ENCODE peak calls at places on chromosome 10, in four cellular contexts. A, O, V and E are unnamed samples.

GRCh38 chr10:71124921-71125748 is 87.2 kb upstream of the UNC5B start:
- DNase-seq in A (no peak), V (no peak), O (no peak), E (no peak)

GRCh38 chr10:88791924-88792323 is 10.6 kb upstream of the LIPM start:
- DNase-seq in O (no peak), V (no peak), A (no peak), E (peak; percentile 44)

GRCh38 chr10:132163278-132163765 is 23.4 kb upstream of the DPYSL4 start:
- DNase-seq in V (no peak), O (no peak), A (no peak), E (peak; percentile 34)

GRCh38 chr10:114026189-114027040 is 17.3 kb upstream of the ADRB1 start:
- DNase-seq in V (no peak), O (no peak), A (peak; percentile 49), E (no peak)

GRCh38 chr10:23439920-23440875 is 1.3 kb downstream of the OTUD1 start:
- DNase-seq in O (peak; percentile 2), A (peak; percentile 41), V (peak; percentile 30), E (peak; percentile 30)

GRCh38 chr10:131177431-131178327 is 133.8 kb downstream of the TCERG1L start:
- DNase-seq in O (no peak), A (no peak), V (no peak), E (no peak)

GRCh38 chr10:15236340-15236739 is 67.8 kb upstream of the NMT2 start:
- DNase-seq in O (no peak), V (no peak), A (no peak), E (no peak)

GRCh38 chr10:86971146-86971991 is 3.1 kb downstream of the ADIRF start:
- DNase-seq in O (no peak), V (peak; percentile 83), A (peak; percentile 89), E (peak; percentile 90)

GRCh38 chr10:69475433-69475830 is 24.2 kb downstream of the TSPAN15 start:
- DNase-seq in A (no peak), V (no peak), O (no peak), E (no peak)

GRCh38 chr10:97333351-97333600 is 1.3 kb downstream of the FRAT2 start:
- DNase-seq in O (no peak), A (peak; percentile 55), V (no peak), E (no peak)

GRCh38 chr10:33329178-33329577 is 5.3 kb downstream of the NRP1 start:
- DNase-seq in O (no peak), V (no peak), A (no peak), E (no peak)
- H3K4me1 ChIP-seq in O (peaks cover 64% of the 10 kb centered on the region), V (no peaks in the 10 kb centered on the region), A (peaks cover 2% of the 10 kb centered on the region), E (peaks cover 2% of the 10 kb centered on the region)

DNA sequence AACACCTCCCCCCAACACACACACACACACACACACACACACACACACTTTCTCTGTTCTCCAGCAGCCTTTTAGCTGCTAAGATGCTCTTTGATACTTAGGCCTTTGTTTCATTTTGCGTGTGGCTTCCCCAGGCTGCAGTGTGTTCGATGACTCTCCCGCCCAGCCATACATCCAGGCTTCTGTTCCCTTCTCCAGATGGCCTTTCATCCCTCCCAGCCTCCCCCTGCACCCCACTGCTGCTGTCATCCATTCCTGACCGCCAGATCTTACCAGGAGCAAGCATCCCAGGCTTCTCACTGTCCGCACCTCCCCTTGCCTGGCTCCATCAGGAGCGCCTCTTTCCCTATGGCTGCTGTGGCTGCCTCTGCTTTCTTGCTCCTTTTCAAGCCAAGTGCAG is 77.8 kb upstream of the PPIF start:
- DNase-seq in A (no peak), V (no peak), O (no peak), E (no peak)
- H3K4me1 ChIP-seq in A (peaks cover 63% of the 10 kb centered on the region), V (peaks cover 10% of the 10 kb centered on the region), O (peaks cover 76% of the 10 kb centered on the region), E (peaks cover 5% of the 10 kb centered on the region)

DNA sequence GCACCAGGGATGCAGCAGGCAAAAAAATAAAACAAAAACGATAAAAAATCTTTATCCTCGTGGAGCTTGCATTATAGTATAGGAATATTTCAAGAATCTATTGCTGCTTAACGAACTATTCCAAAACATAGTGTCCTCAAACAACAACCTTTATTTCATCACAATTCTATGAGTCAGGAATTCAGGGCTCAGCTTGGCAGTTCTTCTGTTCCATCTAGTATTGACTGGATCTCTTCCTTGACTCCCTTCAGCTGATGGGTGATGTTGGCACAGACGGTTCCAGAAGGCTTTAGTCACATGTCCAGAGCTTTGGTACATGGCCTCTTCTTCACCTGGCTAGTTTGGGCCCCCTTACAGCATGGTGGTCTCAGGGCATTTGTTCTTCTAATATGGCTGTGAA is 88.0 kb downstream of the RTKN2 start:
- DNase-seq in V (no peak), O (no peak), A (no peak), E (no peak)
- H3K4me1 ChIP-seq in V (no peaks in the 10 kb centered on the region), O (peaks cover 9% of the 10 kb centered on the region), A (no peaks in the 10 kb centered on the region), E (no peaks in the 10 kb centered on the region)

GRCh38 chr10:79239275-79239779 is 107.9 kb upstream of the PPIF start:
- DNase-seq in A (peak; percentile 42), V (no peak), O (no peak), E (no peak)

GRCh38 chr10:79238606-79239005 is 108.7 kb upstream of the PPIF start:
- DNase-seq in A (peak; percentile 29), O (no peak), V (no peak), E (no peak)

GRCh38 chr10:79241990-79242619 is 105.2 kb upstream of the PPIF start:
- DNase-seq in V (peak; percentile 59), O (no peak), A (peak; percentile 33), E (peak; percentile 24)

GRCh38 chr10:79241629-79241989 is 105.7 kb upstream of the PPIF start:
- DNase-seq in A (no peak), O (no peak), V (no peak), E (no peak)

GRCh38 chr10:79239930-79240713 is 107.1 kb upstream of the PPIF start:
- DNase-seq in A (no peak), V (no peak), O (no peak), E (no peak)
- H3K4me1 ChIP-seq in A (peaks cover 30% of the 10 kb centered on the region), V (peaks cover 14% of the 10 kb centered on the region), O (peaks cover 27% of the 10 kb centered on the region), E (no peaks in the 10 kb centered on the region)

DNA sequence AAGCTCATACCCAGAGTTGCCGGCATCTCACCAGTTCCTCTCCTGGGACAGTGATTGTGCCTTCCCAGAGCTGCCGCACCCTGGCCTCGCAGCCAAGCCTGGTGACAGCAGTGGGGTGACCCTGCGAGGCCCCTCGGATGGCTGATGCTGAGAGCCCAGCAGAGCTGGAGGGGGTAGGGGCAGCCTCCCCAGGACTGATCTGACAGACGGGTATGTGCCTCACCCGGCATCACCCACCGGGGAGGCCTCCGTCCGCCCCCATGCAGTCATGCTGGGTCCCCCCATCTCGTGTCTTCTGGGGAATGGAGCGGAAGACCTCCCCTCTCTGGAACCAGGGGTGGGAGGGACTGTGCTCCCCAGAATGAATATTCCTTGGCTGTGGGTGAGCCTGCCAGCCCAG is 82.3 kb downstream of the LHPP start:
- DNase-seq in V (no peak), A (no peak), O (no peak), E (no peak)
- H3K4me1 ChIP-seq in V (peaks cover 13% of the 10 kb centered on the region), A (no peaks in the 10 kb centered on the region), O (no peaks in the 10 kb centered on the region), E (no peaks in the 10 kb centered on the region)

DNA sequence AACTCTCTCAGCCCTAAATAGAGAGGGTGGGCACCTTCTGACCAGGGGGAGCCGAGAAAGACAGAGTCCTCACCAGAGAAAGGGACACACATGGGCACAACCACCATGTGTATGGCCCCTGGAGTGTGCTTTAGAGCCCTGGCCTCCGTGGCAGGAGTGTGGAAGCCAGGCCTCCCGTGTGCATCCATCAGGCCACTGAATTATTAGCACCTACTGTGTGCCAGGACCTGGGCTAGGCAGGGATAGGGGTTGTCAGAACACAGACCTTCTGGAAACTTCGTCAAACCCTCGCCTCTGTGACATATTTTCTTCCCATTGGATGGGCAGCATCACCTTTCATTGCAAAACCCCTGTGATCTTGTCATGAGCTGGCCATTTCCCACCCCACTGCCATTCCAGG is 78.5 kb downstream of the ZMIZ1 start:
- DNase-seq in O (no peak), A (no peak), V (no peak), E (no peak)
- H3K4me1 ChIP-seq in O (peaks cover 74% of the 10 kb centered on the region), A (peaks cover 72% of the 10 kb centered on the region), V (peaks cover 15% of the 10 kb centered on the region), E (peaks cover 4% of the 10 kb centered on the region)

GRCh38 chr10:95475003-95475383 is 86.2 kb downstream of the SORBS1 start:
- DNase-seq in A (no peak), O (no peak), V (no peak), E (no peak)

GRCh38 chr10:95469251-95469650 is 91.9 kb downstream of the SORBS1 start:
- DNase-seq in O (no peak), V (no peak), A (no peak), E (no peak)

GRCh38 chr10:95474228-95475002 is 86.8 kb downstream of the SORBS1 start:
- DNase-seq in V (no peak), O (no peak), A (peak; percentile 77), E (peak; percentile 70)

GRCh38 chr10:95469676-95470075 is 91.5 kb downstream of the SORBS1 start:
- DNase-seq in O (no peak), V (no peak), A (no peak), E (no peak)

DNA sequence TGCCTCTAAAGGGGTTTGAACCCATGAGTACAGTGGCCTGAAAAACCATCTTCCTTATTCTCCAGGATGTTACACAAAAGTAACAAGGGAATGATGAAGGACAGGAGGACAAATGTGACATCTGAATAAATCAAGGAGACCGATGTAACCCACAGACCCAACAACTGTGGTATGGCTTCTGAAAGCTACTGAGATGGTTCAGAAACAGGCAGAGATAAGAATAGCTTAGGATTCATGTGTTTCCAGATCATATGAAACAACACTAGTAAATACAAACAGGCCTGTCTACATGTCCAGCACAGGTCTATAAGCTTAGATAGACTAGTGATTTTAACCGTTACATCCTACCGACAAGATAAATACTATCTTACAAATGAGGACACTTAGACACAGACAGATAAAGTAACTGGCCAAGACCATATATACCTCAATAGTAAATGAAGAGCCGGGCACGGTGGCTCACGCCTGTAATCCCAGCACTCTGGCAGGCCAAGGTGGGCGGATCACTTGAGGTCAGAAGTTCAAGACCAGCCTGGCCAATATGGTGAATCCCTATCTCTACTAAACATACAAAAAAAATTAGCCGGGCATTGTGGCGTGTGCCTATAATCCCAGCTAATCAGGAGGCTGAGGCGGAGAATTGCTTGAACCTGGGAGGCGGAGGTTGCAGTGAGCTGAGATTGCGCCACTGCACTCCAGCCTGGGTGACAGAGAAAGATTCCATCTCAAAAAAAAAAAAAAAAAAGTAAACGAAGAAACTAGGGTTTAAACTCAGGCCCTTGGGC is 88.7 kb downstream of the SORBS1 start:
- DNase-seq in A (no peak), O (no peak), V (no peak), E (no peak)
- H3K4me1 ChIP-seq in A (no peaks in the 10 kb centered on the region), O (peaks cover 96% of the 10 kb centered on the region), V (no peaks in the 10 kb centered on the region), E (peaks cover 10% of the 10 kb centered on the region)

DNA sequence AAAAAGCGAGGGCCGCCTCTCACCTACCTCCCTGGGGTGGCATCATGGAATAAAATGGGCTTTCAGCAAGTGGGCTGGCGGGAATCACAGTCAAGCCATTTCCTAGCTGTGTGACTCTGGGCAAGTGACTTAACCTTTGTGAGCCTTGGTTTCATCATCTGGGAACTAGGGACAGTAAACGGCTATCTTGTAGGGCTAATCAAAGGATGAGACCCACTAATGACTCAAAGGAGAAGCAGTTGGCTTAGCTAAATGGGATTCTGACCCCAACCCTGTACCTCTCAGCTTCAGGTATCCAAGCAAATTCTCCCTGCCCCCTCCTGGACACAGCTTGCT is 25.8 kb downstream of the TRIM8 start:
- DNase-seq in A (no peak), O (no peak), V (no peak), E (no peak)
- H3K4me1 ChIP-seq in A (peaks cover 37% of the 10 kb centered on the region), O (peaks cover 32% of the 10 kb centered on the region), V (peaks cover under 1% of the 10 kb centered on the region), E (peaks cover 7% of the 10 kb centered on the region)

GRCh38 chr10:59880019-59880717 is 26.2 kb downstream of the CCDC6 start:
- DNase-seq in V (no peak), O (no peak), A (no peak), E (no peak)
- H3K4me1 ChIP-seq in V (peaks cover 9% of the 10 kb centered on the region), O (peaks cover 70% of the 10 kb centered on the region), A (no peaks in the 10 kb centered on the region), E (peaks cover 12% of the 10 kb centered on the region)